ENCODE peak calls at places on chromosomes 16 and 17, in seven cellular contexts. L is IMR-90, M is H9, Z is H1, Q is mesenchymal stem cell, N is neuronal stem cell, H is trophoblast cell. F is an unnamed sample.

GRCh38 chr16:28873543-28874201 is 4.6 kb upstream of the ATP2A1 start:
- DNase-seq in L (no peak), M (peak), Z (no peak), Q (peak), N (no peak), H (no peak), F (no peak)

GRCh38 chr17:76793775-76794174 is 55.9 kb downstream of the MFSD11 start:
- DNase-seq in L (peak), M (peak), Z (no peak), Q (peak), N (no peak), H (peak), F (peak)

GRCh38 chr17:9290226-9290613 is 268.9 kb downstream of the NTN1 start:
- DNase-seq in L (no peak), M (no peak), Z (no peak), Q (no peak), N (no peak), H (no peak), F (no peak)

GRCh38 chr17:1186214-1186820 is 6.5 kb upstream of the ABR start:
- DNase-seq in L (peak), M (no peak), Z (no peak), Q (no peak), N (no peak), H (no peak), F (no peak)

GRCh38 chr16:80591071-80591935 is 50.5 kb downstream of the DYNLRB2 start:
- DNase-seq in L (no peak), M (no peak), Z (no peak), Q (no peak), N (no peak), H (no peak), F (no peak)

GRCh38 chr16:48426244-48427135 is 41.3 kb upstream of the SIAH1 start:
- DNase-seq in L (peak), M (no peak), Z (no peak), Q (no peak), N (no peak), H (no peak), F (no peak)

GRCh38 chr17:5785343-5785742 is 201.0 kb upstream of the NLRP1 start:
- DNase-seq in L (peak), M (no peak), Z (no peak), Q (peak), N (no peak), H (peak), F (no peak)

GRCh38 chr16:56871172-56871593 is 6.2 kb downstream of the SLC12A3 start:
- DNase-seq in L (peak), M (no peak), Z (no peak), Q (peak), N (no peak), H (peak), F (no peak)

GRCh38 chr16:56711862-56712261 is 18.1 kb upstream of the NUP93 start:
- DNase-seq in L (peak), M (no peak), Z (no peak), Q (no peak), N (no peak), H (no peak), F (no peak)

GRCh38 chr17:62597920-62598319 is 29.6 kb upstream of the MRC2 start:
- DNase-seq in L (no peak), M (no peak), Z (no peak), Q (peak), N (no peak), H (no peak), F (no peak)

GRCh38 chr17:68456529-68457167 is 648 bp downstream of the WIPI1 start:
- DNase-seq in L (peak), M (peak), Z (peak), Q (peak), N (peak), H (peak), F (peak)

GRCh38 chr17:76772842-76773521 is 35.1 kb downstream of the MFSD11 start:
- DNase-seq in L (peak), M (no peak), Z (no peak), Q (peak), N (no peak), H (no peak), F (peak)

GRCh38 chr17:57898487-57899311 is 48.9 kb upstream of the MRPS23 start:
- DNase-seq in L (peak), M (peak), Z (peak), Q (peak), N (peak), H (peak), F (peak)

GRCh38 chr17:67082110-67082509 is 37.8 kb downstream of the CACNG1 start:
- DNase-seq in L (no peak), M (no peak), Z (no peak), Q (no peak), N (no peak), H (no peak), F (no peak)

GRCh38 chr16:80670170-80670865 is 129.5 kb downstream of the DYNLRB2 start:
- DNase-seq in L (no peak), M (no peak), Z (no peak), Q (no peak), N (no peak), H (no peak), F (no peak)

GRCh38 chr16:82979406-82980111 is 352.8 kb downstream of the CDH13 start:
- DNase-seq in L (peak), M (no peak), Z (no peak), Q (no peak), N (no peak), H (no peak), F (no peak)

GRCh38 chr17:33118391-33118790 is 126.7 kb downstream of the SPACA3 start:
- DNase-seq in L (no peak), M (no peak), Z (no peak), Q (no peak), N (no peak), H (no peak), F (no peak)

GRCh38 chr17:67125417-67125816 is 81.1 kb downstream of the CACNG1 start:
- DNase-seq in L (no peak), M (no peak), Z (no peak), Q (peak), N (no peak), H (peak), F (peak)

GRCh38 chr16:4767872-4768548 is 1.0 kb upstream of the ZNF500 start:
- DNase-seq in L (peak), M (no peak), Z (no peak), Q (peak), N (no peak), H (peak), F (no peak)

GRCh38 chr17:64345691-64346376 is 44.8 kb downstream of the PECAM1 start:
- DNase-seq in L (no peak), M (no peak), Z (no peak), Q (no peak), N (no peak), H (no peak), F (no peak)

GRCh38 chr16:15742716-15743115 is 92.7 kb downstream of the NDE1 start:
- DNase-seq in L (no peak), M (no peak), Z (no peak), Q (no peak), N (no peak), H (no peak), F (no peak)

GRCh38 chr17:144936-145670 is 7.7 kb downstream of the SCGB1C2 start:
- DNase-seq in L (no peak), M (no peak), Z (no peak), Q (no peak), N (no peak), H (no peak), F (no peak)

GRCh38 chr17:57636274-57636673 is 108.8 kb downstream of the CCDC182 start:
- DNase-seq in L (no peak), M (no peak), Z (no peak), Q (no peak), N (no peak), H (no peak), F (no peak)

GRCh38 chr17:9401434-9401833 is 174.2 kb downstream of the STX8 start:
- DNase-seq in L (peak), M (no peak), Z (no peak), Q (peak), N (no peak), H (peak), F (peak)

GRCh38 chr16:3461120-3461519 is 17.6 kb downstream of the NAA60 start:
- DNase-seq in L (no peak), M (no peak), Z (no peak), Q (no peak), N (no peak), H (no peak), F (peak)

GRCh38 chr17:45759761-45760160 is 24.4 kb upstream of the CRHR1 start:
- DNase-seq in L (no peak), M (no peak), Z (no peak), Q (no peak), N (no peak), H (no peak), F (peak)

GRCh38 chr17:43021739-43022512 is at the start of gene VAT1:
- DNase-seq in L (peak), M (peak), Z (no peak), Q (peak), N (peak), H (peak), F (peak)

GRCh38 chr16:89705006-89705405 is 3.5 kb upstream of the SPATA2L start:
- DNase-seq in L (no peak), M (no peak), Z (no peak), Q (no peak), N (no peak), H (no peak), F (no peak)

GRCh38 chr16:85759631-85760419 is 8.9 kb upstream of the C16orf74 start:
- DNase-seq in L (no peak), M (peak), Z (no peak), Q (no peak), N (no peak), H (no peak), F (no peak)

GRCh38 chr17:7235693-7236665 is 1.7 kb upstream of the DVL2 start:
- DNase-seq in L (peak), M (peak), Z (no peak), Q (peak), N (no peak), H (no peak), F (no peak)

GRCh38 chr17:57281887-57282653 is 25.7 kb downstream of the MSI2 start:
- DNase-seq in L (no peak), M (no peak), Z (no peak), Q (no peak), N (no peak), H (no peak), F (no peak)

GRCh38 chr17:39738568-39738901 is 797 bp downstream of the GRB7 start:
- DNase-seq in L (no peak), M (peak), Z (no peak), Q (no peak), N (no peak), H (peak), F (peak)

GRCh38 chr17:44602390-44602789 is 45.1 kb downstream of the FZD2 start:
- DNase-seq in L (no peak), M (no peak), Z (no peak), Q (no peak), N (no peak), H (no peak), F (no peak)

GRCh38 chr17:27422601-27423000 is 33.6 kb upstream of the KSR1 start:
- DNase-seq in L (no peak), M (no peak), Z (no peak), Q (no peak), N (no peak), H (no peak), F (no peak)

GRCh38 chr16:426115-426905 is 861 bp downstream of the RAB11FIP3 start:
- DNase-seq in L (no peak), M (no peak), Z (no peak), Q (peak), N (no peak), H (no peak), F (peak)

GRCh38 chr16:67158637-67159600 is 790 bp downstream of the TRADD start:
- DNase-seq in L (no peak), M (peak), Z (no peak), Q (peak), N (no peak), H (peak), F (peak)

GRCh38 chr16:84459941-84460405 is 44.5 kb downstream of the MEAK7 start:
- DNase-seq in L (no peak), M (no peak), Z (no peak), Q (no peak), N (no peak), H (no peak), F (no peak)

GRCh38 chr16:75565640-75566039 is 539 bp upstream of the GABARAPL2 start:
- DNase-seq in L (no peak), M (no peak), Z (no peak), Q (no peak), N (no peak), H (no peak), F (no peak)
- H3K27ac ChIP-seq in L (peak), M (no peak), Z (no peak), Q (no peak), N (no peak), H (no peak), F (no peak)

GRCh38 chr17:38326996-38327792 is 16.6 kb downstream of the GPR179 start:
- DNase-seq in L (no peak), M (peak), Z (no peak), Q (no peak), N (no peak), H (no peak), F (no peak)

GRCh38 chr17:38324732-38325131 is 19.0 kb downstream of the GPR179 start:
- DNase-seq in L (no peak), M (no peak), Z (no peak), Q (no peak), N (no peak), H (no peak), F (no peak)

GRCh38 chr17:38324141-38324540 is 19.6 kb downstream of the GPR179 start:
- DNase-seq in L (no peak), M (no peak), Z (no peak), Q (no peak), N (no peak), H (no peak), F (no peak)

GRCh38 chr17:38322897-38323296 is 20.9 kb downstream of the GPR179 start:
- DNase-seq in L (peak), M (no peak), Z (no peak), Q (no peak), N (no peak), H (no peak), F (no peak)

GRCh38 chr17:38325221-38325851 is 18.4 kb downstream of the GPR179 start:
- DNase-seq in L (no peak), M (peak), Z (no peak), Q (no peak), N (no peak), H (no peak), F (peak)
- H3K18ac ChIP-seq in L (no peak), M (peak), Z (peak), Q (no peak), N (no peak), H (no peak), F (no peak)

GRCh38 chr17:17070931-17071330 is 28.7 kb downstream of the MPRIP start:
- DNase-seq in L (no peak), M (peak), Z (no peak), Q (no peak), N (no peak), H (no peak), F (no peak)
- H2AK5ac ChIP-seq in L (no peak), M (no peak), Z (no peak), Q (no peak), N (no peak), H (no peak), F (no peak)

DNA sequence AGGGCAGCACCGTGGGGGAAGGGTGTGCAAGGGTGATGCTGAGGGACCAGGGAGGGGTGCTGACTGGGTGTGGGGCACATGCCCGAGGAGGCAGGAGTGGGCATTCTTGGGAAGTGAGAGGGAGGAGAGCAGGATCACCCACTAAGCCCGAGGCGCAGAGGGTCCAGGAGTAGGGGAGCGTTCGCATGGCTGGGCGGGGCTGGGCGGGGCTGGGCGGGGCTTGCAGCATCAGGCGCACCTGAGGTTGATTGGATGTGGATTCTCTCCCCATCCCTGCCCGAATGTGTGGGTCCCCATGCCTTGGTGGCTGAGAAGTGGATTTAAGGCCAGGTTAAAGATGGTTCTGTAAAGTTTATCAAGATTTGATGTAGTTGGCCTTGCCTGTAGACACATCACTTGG is 14.2 kb downstream of the BANP start:
- DNase-seq in L (no peak), M (peak), Z (no peak), Q (no peak), N (no peak), H (no peak), F (no peak)
- H3K27ac ChIP-seq in L (no peak), M (no peak), Z (no peak), Q (no peak), N (no peak), H (no peak), F (no peak)

GRCh38 chr17:46951681-46952080 is 27.4 kb downstream of the RPRML start:
- DNase-seq in L (no peak), M (no peak), Z (no peak), Q (no peak), N (no peak), H (no peak), F (no peak)

GRCh38 chr17:46952115-46952514 is 26.9 kb downstream of the RPRML start:
- DNase-seq in L (no peak), M (no peak), Z (no peak), Q (no peak), N (no peak), H (no peak), F (no peak)

GRCh38 chr17:46950997-46951621 is 27.9 kb downstream of the RPRML start:
- DNase-seq in L (no peak), M (no peak), Z (no peak), Q (no peak), N (no peak), H (no peak), F (peak)

GRCh38 chr17:46949291-46950174 is 26.6 kb downstream of the GOSR2 start:
- DNase-seq in L (peak), M (no peak), Z (no peak), Q (no peak), N (no peak), H (no peak), F (no peak)

GRCh38 chr17:46950615-46950996 is 27.6 kb downstream of the GOSR2 start:
- DNase-seq in L (no peak), M (peak), Z (no peak), Q (no peak), N (no peak), H (no peak), F (no peak)
- H3K18ac ChIP-seq in L (no peak), M (no peak), Z (no peak), Q (no peak), N (peak), H (no peak), F (no peak)

DNA sequence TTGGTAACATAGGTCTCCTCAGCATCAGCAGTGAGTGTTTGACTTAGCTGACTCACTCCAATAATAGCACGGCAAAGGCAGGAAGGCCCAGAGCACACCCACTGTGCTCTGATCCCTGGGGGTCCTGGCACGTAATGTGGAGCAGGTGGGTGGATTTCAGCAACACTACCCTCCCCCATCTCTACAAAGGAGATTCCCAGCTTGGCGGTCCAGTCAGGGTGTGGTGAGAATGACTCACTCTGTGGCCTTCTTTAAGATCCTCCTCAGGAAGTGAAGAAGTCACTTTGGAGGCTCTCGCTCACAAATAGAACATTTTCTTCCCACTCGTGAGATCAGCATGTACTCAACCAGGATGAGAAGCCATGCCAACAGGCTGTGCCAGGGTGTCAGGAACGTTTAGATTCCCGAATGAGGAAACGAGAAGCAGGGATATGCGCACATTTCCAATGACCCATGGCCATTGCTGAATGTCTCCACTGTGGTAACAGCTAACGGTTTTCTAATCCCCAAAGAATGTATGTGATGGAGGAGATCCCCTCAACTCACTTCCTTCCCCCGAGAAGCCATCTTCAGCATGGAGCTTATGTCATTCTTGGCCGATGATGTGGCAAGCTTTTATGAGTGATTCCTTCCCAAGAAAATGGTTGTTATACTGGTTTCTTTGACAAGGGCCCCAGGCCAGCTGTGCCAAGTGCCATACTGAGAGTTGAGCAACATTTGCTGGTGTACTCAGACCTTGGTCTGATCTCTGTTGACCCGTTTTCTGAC is 365.2 kb downstream of the C16orf95 start:
- DNase-seq in L (peak), M (no peak), Z (no peak), Q (peak), N (no peak), H (no peak), F (peak)
- H2AK5ac ChIP-seq in L (peak), M (no peak), Z (no peak), Q (no peak), N (no peak), H (no peak), F (no peak)

F was measured in mesendoderm.